ENCODE peak calls at places on chromosome 10, in ten cellular contexts. F is stomach; E is fibroblast of lung; L is CD8-positive, alpha-beta memory T cell; V is GM23338; Q is HCT116; M is SK-N-SH; C is left ventricle myocardium inferior; S is RWPE2; Y is uterus. I is an unnamed sample. For H3K4me1, the result is how much of the 10 kb centered on the place peaks cover.

GRCh38 chr10:76202777-76203176 is 771.4 kb downstream of the LRMDA start:
- DNase-seq in E (peak), S (no peak), Q (no peak), Y (no peak), M (no peak), L (no peak), C (no peak), F (no peak), V (no peak), I (no peak)

GRCh38 chr10:93346712-93347111 is 135.4 kb downstream of the MYOF start:
- DNase-seq in C (no peak), E (no peak), M (no peak), Y (no peak), S (no peak), V (peak), L (no peak), F (no peak), Q (no peak), I (no peak)

GRCh38 chr10:4267084-4267774 is 482.2 kb upstream of the KLF6 start:
- DNase-seq in F (no peak), C (no peak), E (peak), Q (peak), Y (no peak), L (no peak), M (no peak), V (no peak), S (no peak), I (no peak)

GRCh38 chr10:90571876-90572275 is 286.0 kb downstream of the HTR7 start:
- DNase-seq in M (no peak), Y (no peak), S (no peak), E (peak), Q (no peak), F (no peak), L (no peak), C (no peak), V (no peak), I (no peak)

GRCh38 chr10:133306097-133306476 is 2.6 kb downstream of the TUBGCP2 start:
- DNase-seq in C (no peak), F (no peak), M (no peak), S (no peak), E (no peak), L (no peak), Q (no peak), Y (no peak), V (no peak), I (no peak)

GRCh38 chr10:95841711-95842498 is 65.9 kb upstream of the CC2D2B start:
- DNase-seq in C (no peak), F (peak), E (peak), Y (no peak), S (no peak), V (peak), Q (peak), L (peak), M (peak), I (peak)

GRCh38 chr10:3106908-3107425 is 39.6 kb downstream of the PFKP start:
- DNase-seq in V (no peak), M (no peak), L (no peak), Y (no peak), Q (no peak), F (no peak), S (no peak), E (no peak), C (no peak), I (no peak)

GRCh38 chr10:99659031-99659867 is at the start of gene ENTPD7:
- DNase-seq in S (peak), C (peak), V (peak), Y (peak), L (peak), E (peak), M (peak), Q (peak), F (peak), I (peak)

GRCh38 chr10:101111547-101111946 is 19.6 kb upstream of the TLX1 start:
- DNase-seq in Y (no peak), V (no peak), M (no peak), Q (no peak), C (no peak), E (no peak), F (no peak), S (no peak), L (no peak), I (no peak)

GRCh38 chr10:58755688-58756087 is 243.0 kb downstream of the BICC1 start:
- DNase-seq in L (no peak), S (no peak), Q (no peak), E (peak), M (no peak), F (no peak), Y (peak), C (no peak), V (no peak), I (peak)

GRCh38 chr10:29150010-29150409 is 138.9 kb upstream of the LYZL1 start:
- DNase-seq in E (no peak), V (no peak), M (peak), L (no peak), F (peak), C (peak), Y (no peak), Q (no peak), S (no peak), I (no peak)

GRCh38 chr10:7579681-7580080 is 87.1 kb downstream of the ITIH5 start:
- DNase-seq in Y (no peak), F (no peak), V (no peak), E (no peak), Q (no peak), M (no peak), L (no peak), S (no peak), C (no peak), I (no peak)

GRCh38 chr10:49162761-49163160 is 25.4 kb downstream of the TMEM273 start:
- DNase-seq in M (no peak), Y (no peak), E (no peak), F (no peak), C (no peak), V (no peak), S (no peak), Q (no peak), L (no peak), I (no peak)

GRCh38 chr10:30027057-30028005 is 32.1 kb downstream of the JCAD start:
- DNase-seq in V (peak), E (no peak), L (peak), S (no peak), Y (peak), C (peak), Q (peak), F (peak), M (no peak), I (peak)

GRCh38 chr10:118960166-118961090 is 69.1 kb upstream of the NANOS1 start:
- DNase-seq in M (no peak), F (no peak), Q (no peak), V (no peak), C (no peak), Y (peak), L (no peak), S (no peak), E (no peak), I (peak)

GRCh38 chr10:8776926-8777625 is 722.6 kb downstream of the GATA3 start:
- DNase-seq in V (no peak), E (no peak), Y (no peak), S (no peak), F (no peak), L (no peak), Q (no peak), C (no peak), M (no peak), I (no peak)

GRCh38 chr10:62471718-62472117 is 97.5 kb downstream of the ZNF365 start:
- DNase-seq in C (no peak), L (no peak), Q (no peak), E (no peak), V (no peak), Y (no peak), S (no peak), F (no peak), M (no peak), I (no peak)

GRCh38 chr10:58003945-58004344 is 263.7 kb downstream of the IPMK start:
- DNase-seq in Q (no peak), C (no peak), S (no peak), L (no peak), V (no peak), E (no peak), F (no peak), M (no peak), Y (no peak), I (no peak)

GRCh38 chr10:79413196-79413595 is 32.2 kb downstream of the ZCCHC24 start:
- DNase-seq in L (peak), C (peak), Y (no peak), Q (no peak), M (no peak), E (no peak), F (no peak), S (no peak), V (no peak), I (no peak)

GRCh38 chr10:47384148-47384921 is at the start of gene ZNF488:
- DNase-seq in V (peak), E (peak), C (peak), F (peak), Q (peak), L (peak), Y (peak), M (peak), S (no peak), I (peak)

GRCh38 chr10:30063098-30063497 is 3.7 kb upstream of the JCAD start:
- DNase-seq in F (no peak), S (no peak), C (no peak), E (peak), M (no peak), V (no peak), L (no peak), Q (no peak), Y (no peak), I (no peak)

GRCh38 chr10:61821153-61821552 is 80.3 kb upstream of the ARID5B start:
- DNase-seq in E (no peak), L (no peak), V (peak), M (no peak), S (no peak), C (no peak), Y (no peak), Q (no peak), F (no peak), I (peak)

GRCh38 chr10:62005281-62005680 is 103.8 kb downstream of the ARID5B start:
- DNase-seq in M (no peak), Q (no peak), E (no peak), V (no peak), L (no peak), F (no peak), S (no peak), C (no peak), Y (no peak), I (no peak)

GRCh38 chr10:42781893-42782445 is 626 bp upstream of the BMS1 start:
- DNase-seq in E (no peak), L (no peak), M (no peak), S (no peak), Q (no peak), C (no peak), F (no peak), Y (no peak), V (no peak), I (no peak)

DNA sequence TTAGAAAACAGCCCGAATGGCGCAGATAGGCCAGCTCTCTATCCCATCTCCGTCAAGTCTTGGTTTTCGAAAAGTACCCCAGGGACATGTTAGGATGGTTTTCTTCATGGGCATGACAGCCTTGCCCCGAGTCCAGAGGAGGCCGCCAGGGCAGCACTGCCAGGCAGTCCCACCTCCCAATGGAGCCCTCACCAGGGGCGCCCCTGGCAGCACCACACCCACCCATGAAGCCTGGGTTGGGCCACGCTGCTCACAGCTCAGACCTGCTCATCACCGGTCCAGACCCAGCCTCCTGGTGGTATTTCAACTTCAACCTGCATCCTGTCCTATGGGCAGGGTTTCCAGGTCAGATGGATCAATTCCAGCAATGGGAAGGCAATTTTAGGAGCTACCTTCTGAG is 53.3 kb downstream of the TCERG1L start:
- DNase-seq in S (peak), M (no peak), C (no peak), L (no peak), Q (no peak), V (no peak), Y (no peak), F (no peak), E (no peak), I (no peak)
- H3K4me1 ChIP-seq in S (under half), M (under half), C (under half), L (under half), Q (under half), V (under half), Y (under half), F (under half), E (under half), I (under half)

DNA sequence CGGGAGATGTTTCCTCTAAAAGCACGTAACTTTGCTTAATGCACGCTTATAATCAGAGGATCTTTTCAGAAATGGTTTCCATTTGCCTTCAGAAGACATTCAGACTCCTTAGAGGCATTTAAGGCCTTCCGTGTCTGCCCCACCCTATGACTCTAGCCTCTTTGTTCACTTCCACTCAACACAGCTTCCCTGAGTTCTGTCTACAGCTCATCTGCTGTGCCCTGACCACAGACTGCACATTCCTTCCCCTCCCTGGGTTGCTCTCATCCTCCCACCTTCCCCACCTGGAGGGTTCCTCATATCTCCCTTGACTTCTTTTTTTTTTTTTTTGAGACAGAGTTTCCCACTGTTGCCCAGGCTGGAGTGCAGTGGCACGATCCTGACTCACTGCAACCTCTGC is 16.6 kb downstream of the FBH1 start:
- DNase-seq in L (no peak), S (no peak), C (no peak), Q (no peak), V (no peak), Y (no peak), M (no peak), F (no peak), E (no peak), I (no peak)
- H3K4me1 ChIP-seq in L (under half), S (under half), C (half or more), Q (under half), V (under half), Y (under half), M (under half), F (under half), E (under half), I (under half)

DNA sequence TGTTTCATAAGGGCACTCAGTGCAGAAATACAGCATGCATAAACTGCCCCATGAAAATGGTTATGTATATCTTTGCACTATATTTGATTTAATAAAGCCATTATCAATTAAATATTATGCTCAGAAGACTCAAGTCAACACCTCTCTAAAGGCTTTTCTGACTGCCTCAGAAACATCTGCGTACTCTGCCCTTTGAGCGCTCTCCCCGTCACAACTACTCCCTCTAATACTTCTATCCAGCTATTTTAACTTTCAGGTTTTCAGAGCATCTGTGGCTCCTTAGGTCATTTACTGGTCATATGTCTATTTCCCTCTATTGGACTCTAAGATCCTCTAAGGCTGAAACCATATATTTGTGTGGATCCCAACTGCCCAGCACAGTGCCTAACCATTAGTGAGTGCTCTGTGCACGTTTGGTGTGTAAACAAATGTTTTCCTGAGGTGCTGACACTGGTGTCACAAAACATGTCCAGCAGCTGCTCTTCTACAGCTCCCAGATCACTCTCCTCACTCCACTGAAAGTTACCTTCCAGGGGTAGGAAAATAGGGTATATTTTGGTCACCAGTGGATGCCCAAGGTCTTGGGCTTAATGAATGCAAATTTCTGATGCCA is 179.1 kb downstream of the BTAF1 start:
- DNase-seq in E (no peak), M (no peak), C (no peak), Y (no peak), L (no peak), V (no peak), Q (no peak), F (no peak), S (no peak), I (no peak)
- H3K4me1 ChIP-seq in E (under half), M (under half), C (under half), Y (under half), L (under half), V (under half), Q (under half), F (half or more), S (under half), I (under half)

DNA sequence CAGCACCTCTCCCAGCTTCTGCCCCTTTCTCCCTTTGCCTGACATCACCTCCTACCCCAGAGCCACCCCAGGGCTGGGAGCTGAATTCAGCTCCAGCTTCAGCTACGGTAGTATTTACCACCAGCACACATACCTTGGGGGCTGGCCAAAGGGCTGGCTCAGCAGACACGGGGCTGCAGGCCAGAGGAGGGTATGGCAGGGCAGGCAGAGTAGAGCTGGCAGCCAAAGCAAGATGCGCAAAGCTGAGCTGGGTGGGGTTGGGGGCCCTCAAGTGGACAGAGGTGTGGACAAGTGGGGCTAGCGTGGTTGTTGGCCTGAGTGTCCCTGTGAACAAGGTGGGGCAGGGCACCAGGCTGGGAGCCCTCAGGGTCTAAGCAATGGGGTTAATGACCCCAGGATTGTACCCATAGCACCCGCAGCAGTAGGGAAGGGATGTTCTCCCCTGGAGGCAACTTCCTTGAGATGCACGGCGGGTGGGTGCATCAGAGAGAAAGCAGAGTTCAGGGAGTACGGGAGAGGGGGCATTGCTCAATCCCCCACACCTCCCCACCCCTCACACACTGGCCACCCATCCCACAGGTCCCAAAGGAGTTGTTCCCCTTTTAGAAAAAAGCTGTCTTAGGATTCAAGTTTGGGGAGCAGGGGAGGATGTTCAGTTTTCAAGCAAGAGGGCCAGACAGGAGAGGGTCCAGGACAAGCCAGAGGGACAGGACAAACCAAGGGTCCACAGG is 8.0 kb downstream of the VSIR start:
- DNase-seq in M (no peak), S (no peak), Q (no peak), L (no peak), Y (no peak), F (no peak), C (peak), E (peak), V (no peak), I (no peak)
- H3K4me1 ChIP-seq in M (under half), S (under half), Q (half or more), L (half or more), Y (under half), F (half or more), C (half or more), E (under half), V (under half), I (under half)

DNA sequence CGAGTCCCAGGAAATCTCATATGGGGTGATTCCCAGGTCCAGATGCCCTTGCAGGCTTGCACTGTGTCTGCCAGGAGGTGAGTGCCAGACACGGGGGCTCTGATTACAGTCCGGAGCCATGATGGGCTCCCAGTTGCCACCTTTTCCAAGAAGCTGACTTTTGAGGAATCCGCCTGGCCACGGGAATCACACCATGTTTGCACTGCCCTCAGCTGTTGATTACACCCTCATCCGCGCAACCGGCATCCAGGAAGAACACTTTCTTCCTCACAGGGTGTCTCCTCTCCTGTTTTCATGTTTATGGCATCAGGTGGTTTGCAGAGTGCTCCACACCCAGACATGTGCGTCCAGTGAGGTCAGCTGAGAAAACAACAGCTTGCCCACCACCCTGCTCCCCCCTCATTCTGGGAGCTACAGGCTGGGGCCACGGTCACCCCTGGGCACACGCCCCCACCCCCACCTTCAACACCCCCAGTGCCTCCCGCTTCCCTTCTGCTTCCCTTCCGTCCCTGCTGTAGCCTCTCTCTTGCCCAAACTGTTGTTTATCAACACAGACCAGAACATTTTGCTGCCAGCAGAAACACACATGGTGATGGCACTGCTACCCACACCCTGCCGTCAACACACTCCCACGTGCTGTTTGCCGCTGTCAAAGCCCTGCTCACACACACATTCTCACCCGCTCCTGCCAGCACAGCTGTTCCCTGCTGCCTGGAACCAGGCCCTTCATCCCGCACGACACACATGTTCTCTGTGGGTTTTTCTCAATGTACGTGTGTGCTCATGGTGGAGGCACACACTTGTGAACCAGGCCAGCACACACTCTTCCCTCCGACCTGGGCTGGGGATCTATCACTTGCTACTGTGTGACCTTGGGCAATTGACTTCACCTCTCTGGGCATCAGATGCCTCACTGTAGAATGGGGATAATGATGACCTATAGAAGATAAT is 35.8 kb downstream of the DDIT4 start:
- DNase-seq in Q (no peak), L (no peak), M (no peak), E (peak), V (no peak), S (no peak), F (peak), C (peak), Y (no peak), I (no peak)
- H3K4me1 ChIP-seq in Q (half or more), L (half or more), M (under half), E (under half), V (under half), S (under half), F (under half), C (half or more), Y (under half), I (under half)